ENCODE peak calls at places on chromosome 6, in ten cellular contexts. J, D, Q, X, U, H, O, I, S and L are unnamed samples.
A peak's percentile ranks its signal among the peaks of the same experiment; 100 is the strongest.

GRCh38 chr6:106377061-106377540 is 16.6 kb downstream of the CRYBG1 start:
- DNase-seq in J (no peak), D (no peak), Q (no peak), X (no peak), U (no peak), H (no peak), O (no peak), I (no peak), S (no peak), L (peak; percentile 50)

GRCh38 chr6:71034578-71034977 is 77.7 kb upstream of the B3GAT2 start:
- DNase-seq in J (no peak), D (no peak), Q (no peak), X (no peak), U (no peak), H (no peak), O (no peak), I (no peak), S (no peak), L (no peak)

GRCh38 chr6:1240766-1241165 is 71.1 kb upstream of the FOXQ1 start:
- DNase-seq in J (no peak), D (no peak), Q (no peak), X (no peak), U (no peak), H (no peak), O (no peak), I (no peak), S (no peak), L (no peak)

GRCh38 chr6:92122746-92123145 is 1296.6 kb downstream of the EPHA7 start:
- DNase-seq in J (no peak), D (no peak), Q (no peak), X (peak; percentile 22), U (no peak), H (no peak), O (peak; percentile 6), I (no peak), S (no peak), L (no peak)

GRCh38 chr6:11450061-11450460 is 87.5 kb upstream of the TMEM170B start:
- DNase-seq in J (no peak), D (no peak), Q (no peak), X (no peak), U (no peak), H (no peak), O (no peak), I (no peak), S (no peak), L (no peak)

GRCh38 chr6:81722503-81723223 is 29.8 kb downstream of the TENT5A start:
- DNase-seq in J (no peak), D (no peak), Q (no peak), X (no peak), U (no peak), H (no peak), O (no peak), I (no peak), S (no peak), L (no peak)

GRCh38 chr6:140572129-140572528 is 1197.7 kb upstream of the CITED2 start:
- DNase-seq in J (no peak), D (no peak), Q (no peak), X (no peak), U (no peak), H (no peak), O (no peak), I (no peak), S (no peak), L (peak; percentile 91)

GRCh38 chr6:135851442-135852271 is at the start of gene PDE7B:
- DNase-seq in J (peak; percentile 86), D (peak; percentile 11), Q (peak; percentile 80), X (peak; percentile 43), U (peak; percentile 75), H (peak; percentile 36), O (peak; percentile 2), I (peak; percentile 74), S (peak; percentile 32), L (peak; percentile 98)

GRCh38 chr6:127972815-127973214 is 72.0 kb upstream of the THEMIS start:
- DNase-seq in J (no peak), D (no peak), Q (no peak), X (no peak), U (no peak), H (no peak), O (no peak), I (no peak), S (no peak), L (no peak)

DNA sequence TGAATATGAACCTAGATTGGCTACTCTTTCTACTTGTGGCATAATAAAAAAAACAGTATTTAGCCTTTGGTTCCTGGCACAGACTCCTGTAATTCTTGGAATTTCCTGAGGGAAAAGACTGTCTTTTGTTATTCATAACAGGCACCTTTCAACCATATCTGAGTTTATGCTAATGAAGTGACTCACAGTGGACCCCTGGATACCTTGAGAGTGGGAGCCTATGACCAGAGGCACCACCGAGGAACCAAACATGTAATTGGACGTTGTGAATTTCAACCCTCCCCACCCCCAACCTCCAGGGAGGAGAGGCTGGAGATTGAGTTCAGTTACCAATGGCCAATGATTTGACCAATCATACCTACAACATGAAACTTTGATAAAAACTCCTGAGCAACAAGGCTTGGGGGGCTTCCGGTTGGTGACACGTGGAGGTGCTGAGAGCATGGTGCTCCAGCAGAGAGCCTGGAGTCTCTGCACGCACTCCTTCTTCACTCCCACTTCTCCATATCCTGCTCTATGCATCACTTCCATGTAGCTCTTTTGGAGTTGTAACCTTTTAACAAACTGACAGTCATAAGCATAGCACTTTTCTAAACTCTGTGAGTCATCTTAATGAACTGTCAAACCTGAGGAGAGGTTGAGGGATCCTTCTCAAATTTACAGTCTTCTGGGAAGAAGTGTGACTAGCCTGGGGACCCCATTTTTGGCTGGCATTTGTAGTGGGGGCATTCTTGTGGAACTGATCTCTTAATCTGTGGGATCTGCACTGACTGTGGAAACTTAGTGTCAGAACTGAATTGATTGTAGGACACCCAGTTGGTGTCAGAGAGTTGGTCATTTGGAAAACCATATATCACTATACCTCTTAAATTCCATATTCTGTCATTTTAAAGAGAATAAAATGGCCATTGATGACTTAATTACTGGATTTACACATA is 48.6 kb downstream of the LAMA4 start:
- DNase-seq in J (no peak), D (no peak), Q (no peak), X (peak; percentile 21), U (no peak), H (peak; percentile 19), O (no peak), I (no peak), S (no peak), L (peak; percentile 27)
- H3K4me1 ChIP-seq in J (peaks cover 20% of the 10 kb centered on the region), D (peaks cover 11% of the 10 kb centered on the region), Q (peaks cover 11% of the 10 kb centered on the region), X (peaks cover 18% of the 10 kb centered on the region), U (peaks cover 66% of the 10 kb centered on the region), H (peaks cover 3% of the 10 kb centered on the region), O (no peaks in the 10 kb centered on the region), I (no peaks in the 10 kb centered on the region), S (no peaks in the 10 kb centered on the region), L (peaks cover 96% of the 10 kb centered on the region)

GRCh38 chr6:96563853-96564252 is 925 bp downstream of the FHL5 start:
- DNase-seq in J (no peak), D (no peak), Q (no peak), X (no peak), U (no peak), H (no peak), O (no peak), I (no peak), S (no peak), L (no peak)
- H3K4me3 ChIP-seq in J (peak overlapping the region; percentile 61), D (peak overlapping the region; percentile 71), Q (no peak overlapping the region), X (no peak overlapping the region), U (peak overlapping the region; percentile 48), H (no peak overlapping the region), O (no peak overlapping the region), I (no peak overlapping the region), S (no peak overlapping the region), L (no peak overlapping the region)

DNA sequence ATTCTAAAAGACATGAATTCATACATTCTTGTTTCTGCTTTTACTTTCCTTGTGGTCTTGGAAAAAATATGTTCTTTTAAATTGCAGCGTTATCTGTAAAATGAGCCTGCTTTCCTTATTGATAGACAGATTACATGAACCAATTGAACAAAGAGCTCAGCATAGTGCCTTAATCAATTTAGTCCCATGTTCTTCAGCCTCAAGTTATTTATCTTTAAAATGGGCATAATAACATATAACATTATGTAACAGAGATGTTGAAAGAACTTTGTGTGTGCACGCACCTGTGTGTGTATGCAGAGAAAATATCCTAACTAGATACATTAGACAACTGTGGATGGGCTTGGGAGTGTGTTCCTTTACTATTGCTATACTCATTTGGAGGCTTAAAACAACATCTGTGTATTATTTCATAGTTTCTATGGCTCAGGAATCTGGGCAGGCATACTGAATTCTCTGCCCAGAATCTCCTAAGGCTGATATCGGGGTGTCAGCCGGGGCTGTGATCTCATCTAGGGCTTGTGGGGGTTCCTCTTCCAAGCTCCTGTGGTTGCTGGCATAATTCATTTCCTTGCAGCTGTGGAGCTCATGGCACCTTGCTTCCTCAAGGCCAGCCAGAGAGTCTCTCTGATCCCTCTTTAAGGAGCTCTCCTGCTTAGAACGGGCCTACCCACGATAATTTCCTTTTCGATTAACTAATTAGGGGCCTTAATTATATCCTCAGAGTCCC is 194.1 kb downstream of the ARID1B start:
- DNase-seq in J (no peak), D (no peak), Q (no peak), X (no peak), U (no peak), H (no peak), O (no peak), I (no peak), S (no peak), L (no peak)
- H3K4me1 ChIP-seq in J (peaks cover 4% of the 10 kb centered on the region), D (peaks cover 15% of the 10 kb centered on the region), Q (no peaks in the 10 kb centered on the region), X (peaks cover 14% of the 10 kb centered on the region), U (peaks cover 89% of the 10 kb centered on the region), H (peaks cover 20% of the 10 kb centered on the region), O (peaks cover 57% of the 10 kb centered on the region), I (peaks cover 18% of the 10 kb centered on the region), S (peaks cover 38% of the 10 kb centered on the region), L (no peaks in the 10 kb centered on the region)

GRCh38 chr6:30768634-30769087 is 24.3 kb upstream of the IER3 start:
- DNase-seq in J (no peak), D (no peak), Q (no peak), X (no peak), U (no peak), H (no peak), O (no peak), I (no peak), S (no peak), L (no peak)
- H3K4me3 ChIP-seq in J (no peak overlapping the region), D (no peak overlapping the region), Q (no peak overlapping the region), X (no peak overlapping the region), U (no peak overlapping the region), H (no peak overlapping the region), O (no peak overlapping the region), I (no peak overlapping the region), S (peak overlapping the region; percentile 28), L (no peak overlapping the region)

GRCh38 chr6:111586554-111586953 is 19.1 kb downstream of the TRAF3IP2 start:
- DNase-seq in J (no peak), D (no peak), Q (no peak), X (no peak), U (no peak), H (no peak), O (no peak), I (no peak), S (no peak), L (no peak)
- H3K4me1 ChIP-seq in J (peaks cover 46% of the 10 kb centered on the region), D (peaks cover 44% of the 10 kb centered on the region), Q (peaks cover 25% of the 10 kb centered on the region), X (peaks cover 31% of the 10 kb centered on the region), U (peaks cover 77% of the 10 kb centered on the region), H (no peaks in the 10 kb centered on the region), O (no peaks in the 10 kb centered on the region), I (peaks cover 21% of the 10 kb centered on the region), S (peaks cover 8% of the 10 kb centered on the region), L (peaks cover 92% of the 10 kb centered on the region)